ENCODE peak calls at places on chromosome 13, in six cellular contexts. One of them, this sample, is unnamed. For H3K4me1, the result is how much of the 10 kb centered on the place peaks cover.

GRCh38 chr13:98888222-98888889 is 89.5 kb downstream of the DOCK9 start:
- DNase-seq in pancreas: no peak
- DNase-seq in neuronal stem cell: no peak
- DNase-seq in transverse colon: no peak
- DNase-seq in colonic mucosa: no peak
- DNase-seq in heart left ventricle: no peak
- DNase-seq in this sample: no peak

GRCh38 chr13:104436555-104436954 is 1370.3 kb upstream of the SLC10A2 start:
- DNase-seq in pancreas: no peak
- DNase-seq in neuronal stem cell: no peak
- DNase-seq in transverse colon: no peak
- DNase-seq in colonic mucosa: no peak
- DNase-seq in heart left ventricle: no peak
- DNase-seq in this sample: no peak

GRCh38 chr13:100491164-100491847 is 97.3 kb downstream of the GGACT start:
- DNase-seq in pancreas: no peak
- DNase-seq in neuronal stem cell: no peak
- DNase-seq in transverse colon: no peak
- DNase-seq in colonic mucosa: no peak
- DNase-seq in heart left ventricle: peak
- DNase-seq in this sample: no peak

GRCh38 chr13:25167349-25167748 is 4.7 kb downstream of the AMER2 start:
- DNase-seq in pancreas: no peak
- DNase-seq in neuronal stem cell: no peak
- DNase-seq in transverse colon: no peak
- DNase-seq in colonic mucosa: no peak
- DNase-seq in heart left ventricle: no peak
- DNase-seq in this sample: no peak

GRCh38 chr13:113001251-113002140 is 32.5 kb downstream of the MCF2L start:
- DNase-seq in pancreas: peak
- DNase-seq in neuronal stem cell: peak
- DNase-seq in transverse colon: peak
- DNase-seq in colonic mucosa: peak
- DNase-seq in heart left ventricle: peak
- DNase-seq in this sample: peak

GRCh38 chr13:59261928-59262488 is 901.7 kb downstream of the DIAPH3 start:
- DNase-seq in pancreas: no peak
- DNase-seq in neuronal stem cell: no peak
- DNase-seq in transverse colon: no peak
- DNase-seq in colonic mucosa: no peak
- DNase-seq in heart left ventricle: no peak
- DNase-seq in this sample: peak

GRCh38 chr13:107767119-107767518 is 448.2 kb downstream of the LIG4 start:
- DNase-seq in pancreas: no peak
- DNase-seq in neuronal stem cell: no peak
- DNase-seq in transverse colon: no peak
- DNase-seq in colonic mucosa: no peak
- DNase-seq in heart left ventricle: no peak
- DNase-seq in this sample: no peak

GRCh38 chr13:72166102-72166660 is 299.2 kb upstream of the DACH1 start:
- DNase-seq in pancreas: no peak
- DNase-seq in neuronal stem cell: no peak
- DNase-seq in transverse colon: no peak
- DNase-seq in colonic mucosa: no peak
- DNase-seq in heart left ventricle: no peak
- DNase-seq in this sample: no peak

GRCh38 chr13:98094678-98095266 is 48.1 kb upstream of the FARP1 start:
- DNase-seq in pancreas: no peak
- DNase-seq in neuronal stem cell: no peak
- DNase-seq in transverse colon: no peak
- DNase-seq in colonic mucosa: no peak
- DNase-seq in heart left ventricle: no peak
- DNase-seq in this sample: no peak

GRCh38 chr13:73520566-73521290 is 461.9 kb downstream of the KLF5 start:
- DNase-seq in pancreas: no peak
- DNase-seq in neuronal stem cell: no peak
- DNase-seq in transverse colon: no peak
- DNase-seq in colonic mucosa: no peak
- DNase-seq in heart left ventricle: no peak
- DNase-seq in this sample: peak

GRCh38 chr13:37492061-37492460 is 106.5 kb downstream of the POSTN start:
- DNase-seq in pancreas: no peak
- DNase-seq in neuronal stem cell: no peak
- DNase-seq in transverse colon: no peak
- DNase-seq in colonic mucosa: no peak
- DNase-seq in heart left ventricle: no peak
- DNase-seq in this sample: no peak

GRCh38 chr13:51396352-51396751 is 56.5 kb downstream of the INTS6 start:
- DNase-seq in pancreas: no peak
- DNase-seq in neuronal stem cell: no peak
- DNase-seq in transverse colon: no peak
- DNase-seq in colonic mucosa: no peak
- DNase-seq in heart left ventricle: no peak
- DNase-seq in this sample: no peak

GRCh38 chr13:21016487-21016886 is 44.9 kb downstream of the LATS2 start:
- DNase-seq in pancreas: no peak
- DNase-seq in neuronal stem cell: no peak
- DNase-seq in transverse colon: no peak
- DNase-seq in colonic mucosa: no peak
- DNase-seq in heart left ventricle: no peak
- DNase-seq in this sample: no peak
- H3K4me1 ChIP-seq in pancreas: under half
- H3K4me1 ChIP-seq in neuronal stem cell: under half
- H3K4me1 ChIP-seq in transverse colon: under half
- H3K4me1 ChIP-seq in colonic mucosa: under half
- H3K4me1 ChIP-seq in heart left ventricle: half or more
- H3K4me1 ChIP-seq in this sample: under half

GRCh38 chr13:49311816-49312215 is 64.1 kb downstream of the CDADC1 start:
- DNase-seq in pancreas: no peak
- DNase-seq in neuronal stem cell: no peak
- DNase-seq in transverse colon: no peak
- DNase-seq in colonic mucosa: no peak
- DNase-seq in heart left ventricle: no peak
- DNase-seq in this sample: no peak
- H3K4me1 ChIP-seq in pancreas: under half
- H3K4me1 ChIP-seq in neuronal stem cell: under half
- H3K4me1 ChIP-seq in transverse colon: under half
- H3K4me1 ChIP-seq in colonic mucosa: under half
- H3K4me1 ChIP-seq in heart left ventricle: under half
- H3K4me1 ChIP-seq in this sample: under half

DNA sequence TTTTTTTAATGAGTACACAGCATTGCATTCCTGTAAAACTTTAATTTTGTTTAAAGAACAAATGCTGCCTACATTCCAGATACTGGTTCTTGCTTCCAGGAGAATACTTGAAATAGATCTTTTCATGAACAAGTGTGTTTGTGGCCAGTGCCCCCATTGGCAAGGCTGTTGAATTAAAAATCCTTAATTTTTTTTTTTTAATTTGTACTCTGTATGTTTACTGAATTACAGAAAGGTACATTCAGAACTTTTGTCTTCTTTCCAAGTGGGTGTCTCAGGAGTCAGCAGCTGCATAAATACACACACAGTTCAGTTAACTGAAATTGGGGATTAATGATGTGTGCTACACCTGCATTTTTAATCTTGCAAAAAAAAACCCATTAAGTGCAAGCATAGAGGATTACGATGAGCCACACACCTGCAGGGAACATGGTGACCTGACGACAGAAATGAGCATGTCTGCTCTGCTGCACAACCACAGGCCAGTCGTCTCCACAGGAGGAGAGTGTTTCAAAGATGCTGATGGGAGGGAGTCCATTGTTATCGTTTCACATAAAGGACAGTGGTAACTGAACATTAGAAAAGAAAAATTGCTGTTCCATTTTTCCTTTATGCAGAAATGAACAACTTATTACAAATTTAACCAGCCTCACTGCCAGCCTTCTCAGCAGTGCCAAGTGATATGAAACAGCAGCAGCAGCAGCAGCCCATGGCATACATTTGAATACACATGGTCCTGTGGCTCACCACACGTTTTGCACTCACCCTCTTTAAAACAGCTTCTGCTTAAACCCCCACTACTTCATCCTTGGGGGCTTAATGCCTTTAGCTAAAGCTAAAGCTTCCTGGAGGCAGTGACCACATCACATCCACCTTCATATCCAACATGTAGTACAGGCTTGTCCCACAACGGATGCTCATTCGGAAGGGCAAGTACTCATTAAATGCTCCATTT is 72.3 kb upstream of the RFC3 start:
- DNase-seq in pancreas: no peak
- DNase-seq in neuronal stem cell: no peak
- DNase-seq in transverse colon: peak
- DNase-seq in colonic mucosa: no peak
- DNase-seq in heart left ventricle: no peak
- DNase-seq in this sample: no peak
- H3K4me1 ChIP-seq in pancreas: under half
- H3K4me1 ChIP-seq in neuronal stem cell: under half
- H3K4me1 ChIP-seq in transverse colon: under half
- H3K4me1 ChIP-seq in colonic mucosa: under half
- H3K4me1 ChIP-seq in heart left ventricle: under half
- H3K4me1 ChIP-seq in this sample: under half

GRCh38 chr13:33235078-33235477 is 50.5 kb downstream of the STARD13 start:
- DNase-seq in pancreas: no peak
- DNase-seq in neuronal stem cell: no peak
- DNase-seq in transverse colon: no peak
- DNase-seq in colonic mucosa: no peak
- DNase-seq in heart left ventricle: no peak
- DNase-seq in this sample: no peak

GRCh38 chr13:33231339-33231738 is 54.2 kb downstream of the STARD13 start:
- DNase-seq in pancreas: no peak
- DNase-seq in neuronal stem cell: no peak
- DNase-seq in transverse colon: no peak
- DNase-seq in colonic mucosa: no peak
- DNase-seq in heart left ventricle: no peak
- DNase-seq in this sample: no peak

GRCh38 chr13:33233547-33233946 is 52.0 kb downstream of the STARD13 start:
- DNase-seq in pancreas: peak
- DNase-seq in neuronal stem cell: no peak
- DNase-seq in transverse colon: no peak
- DNase-seq in colonic mucosa: no peak
- DNase-seq in heart left ventricle: peak
- DNase-seq in this sample: no peak

GRCh38 chr13:33230178-33230881 is 55.2 kb downstream of the STARD13 start:
- DNase-seq in pancreas: no peak
- DNase-seq in neuronal stem cell: no peak
- DNase-seq in transverse colon: no peak
- DNase-seq in colonic mucosa: no peak
- DNase-seq in heart left ventricle: no peak
- DNase-seq in this sample: no peak

GRCh38 chr13:33232883-33233282 is 52.7 kb downstream of the STARD13 start:
- DNase-seq in pancreas: no peak
- DNase-seq in neuronal stem cell: no peak
- DNase-seq in transverse colon: no peak
- DNase-seq in colonic mucosa: no peak
- DNase-seq in heart left ventricle: no peak
- DNase-seq in this sample: no peak
- H3K4me1 ChIP-seq in pancreas: under half
- H3K4me1 ChIP-seq in neuronal stem cell: under half
- H3K4me1 ChIP-seq in transverse colon: under half
- H3K4me1 ChIP-seq in colonic mucosa: under half
- H3K4me1 ChIP-seq in heart left ventricle: half or more
- H3K4me1 ChIP-seq in this sample: under half

DNA sequence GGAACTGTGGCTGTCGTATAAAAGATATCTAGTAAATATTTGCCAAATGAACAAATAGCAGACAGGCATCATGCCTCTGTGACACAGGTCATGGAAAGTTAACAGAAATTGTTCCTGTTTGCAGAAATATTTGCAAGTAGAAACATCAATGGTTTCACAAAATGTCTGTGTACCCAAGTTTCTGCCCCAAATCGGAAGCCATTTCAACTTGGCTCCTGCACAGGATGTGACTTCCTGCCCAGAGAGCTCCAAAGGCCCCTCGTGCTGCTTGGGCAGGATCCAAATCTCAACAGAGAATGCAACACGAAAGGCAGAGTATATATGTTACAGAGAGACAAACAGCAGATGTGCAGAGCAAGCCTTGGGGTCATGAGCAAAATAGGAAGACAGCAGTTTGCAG is 95.5 kb upstream of the SERP2 start:
- DNase-seq in pancreas: no peak
- DNase-seq in neuronal stem cell: no peak
- DNase-seq in transverse colon: no peak
- DNase-seq in colonic mucosa: no peak
- DNase-seq in heart left ventricle: no peak
- DNase-seq in this sample: no peak
- H3K4me1 ChIP-seq in pancreas: under half
- H3K4me1 ChIP-seq in neuronal stem cell: under half
- H3K4me1 ChIP-seq in transverse colon: under half
- H3K4me1 ChIP-seq in colonic mucosa: under half
- H3K4me1 ChIP-seq in heart left ventricle: under half
- H3K4me1 ChIP-seq in this sample: under half

DNA sequence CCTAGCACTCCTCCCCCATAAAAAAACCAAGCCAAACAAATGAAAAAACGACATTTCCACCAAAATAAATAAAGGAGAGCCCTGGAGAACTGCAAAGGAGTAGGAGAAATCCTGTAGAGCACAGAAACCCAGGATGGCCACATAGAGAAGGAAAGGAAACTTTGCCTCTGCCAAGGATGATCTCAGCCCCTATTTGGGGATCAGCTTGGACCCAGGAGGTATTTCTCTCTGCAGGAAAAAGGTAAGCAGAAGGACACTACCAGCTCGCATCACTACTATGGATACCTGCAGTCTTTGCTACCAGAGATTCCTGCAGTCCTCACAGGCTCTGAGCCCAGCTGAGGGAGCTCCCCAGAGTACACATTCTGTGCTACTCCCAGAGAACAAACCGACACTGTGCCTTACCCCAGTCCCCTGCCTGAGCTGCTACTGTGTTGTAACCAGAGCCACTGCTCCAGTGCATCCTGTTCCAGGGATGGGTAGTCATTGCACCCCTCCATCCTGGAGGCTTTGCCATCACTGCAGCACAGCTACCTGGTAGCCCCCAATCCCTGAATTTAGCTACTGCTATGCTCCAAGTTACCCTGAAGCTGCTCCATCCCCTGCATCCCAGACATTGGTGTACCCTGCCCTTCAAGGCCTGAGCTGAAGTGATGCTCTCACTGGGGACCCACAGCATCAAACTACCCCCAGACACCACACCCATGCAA is 41.7 kb downstream of the VWA8 start:
- DNase-seq in pancreas: no peak
- DNase-seq in neuronal stem cell: no peak
- DNase-seq in transverse colon: no peak
- DNase-seq in colonic mucosa: no peak
- DNase-seq in heart left ventricle: no peak
- DNase-seq in this sample: no peak
- H3K4me1 ChIP-seq in pancreas: under half
- H3K4me1 ChIP-seq in neuronal stem cell: under half
- H3K4me1 ChIP-seq in transverse colon: under half
- H3K4me1 ChIP-seq in colonic mucosa: under half
- H3K4me1 ChIP-seq in heart left ventricle: half or more
- H3K4me1 ChIP-seq in this sample: under half